ENCODE peak calls at places on chromosomes 12 and 14, in nine cellular contexts. A is uterus; R is AG08395; C is activated T-helper 9 cell treated with anti-CD3 and anti-CD28 coated beads, Interleukin-2, amount 50 U/mL, for 16 hours; S is T-helper 2 cell; I is NCI-H510A treated with DMSO at 0.1 percent for 48 hours; N is nucleus accumbens; D is fibroblast of gingiva; Y is heart left ventricle. U is an unnamed sample.

GRCh38 chr14:77063581-77064289 is 34.3 kb upstream of the CIPC start:
- DNase-seq in A (no peak), R (no peak), C (no peak), S (no peak), I (no peak), N (no peak), D (no peak), Y (no peak), U (no peak)

GRCh38 chr14:51780741-51781140 is 79.7 kb upstream of the GNG2 start:
- DNase-seq in A (no peak), R (peak; percentile 24), C (no peak), S (no peak), I (no peak), N (no peak), D (no peak), Y (no peak), U (no peak)

GRCh38 chr12:74537126-74537706 is 419 bp upstream of the ATXN7L3B start:
- DNase-seq in A (no peak), R (peak; percentile 47), C (no peak), S (no peak), I (peak; percentile 96), N (no peak), D (peak; percentile 54), Y (no peak), U (no peak)

GRCh38 chr12:96120359-96121100 is 73.6 kb upstream of the ELK3 start:
- DNase-seq in A (no peak), R (no peak), C (no peak), S (no peak), I (no peak), N (no peak), D (no peak), Y (peak; percentile 41), U (no peak)

GRCh38 chr12:108622425-108622824 is 11.3 kb downstream of the SELPLG start:
- DNase-seq in A (no peak), R (peak; percentile 47), C (no peak), S (no peak), I (peak; percentile 53), N (no peak), D (peak; percentile 53), Y (no peak), U (no peak)

GRCh38 chr14:73221945-73222344 is 15.4 kb upstream of the PAPLN start:
- DNase-seq in A (no peak), R (peak; percentile 48), C (no peak), S (no peak), I (no peak), N (no peak), D (no peak), Y (no peak), U (no peak)

GRCh38 chr14:51182166-51182565 is 57.9 kb upstream of the TMX1 start:
- DNase-seq in A (no peak), R (peak; percentile 40), C (no peak), S (no peak), I (no peak), N (no peak), D (peak; percentile 85), Y (no peak), U (no peak)

GRCh38 chr14:59631237-59631636 is 54.6 kb upstream of the CCDC175 start:
- DNase-seq in A (no peak), R (no peak), C (no peak), S (no peak), I (peak; percentile 31), N (no peak), D (no peak), Y (no peak), U (no peak)

GRCh38 chr14:58740584-58740983 is 102.8 kb downstream of the DACT1 start:
- DNase-seq in A (no peak), R (no peak), C (no peak), S (no peak), I (no peak), N (no peak), D (no peak), Y (no peak), U (no peak)

GRCh38 chr14:89473979-89474378 is 56.9 kb upstream of the FOXN3 start:
- DNase-seq in A (no peak), R (peak; percentile 22), C (no peak), S (no peak), I (no peak), N (no peak), D (no peak), Y (no peak), U (no peak)

GRCh38 chr14:99230271-99231141 is 41.5 kb downstream of the BCL11B start:
- DNase-seq in A (no peak), R (peak; percentile 47), C (peak; percentile 75), S (peak; percentile 66), I (no peak), N (no peak), D (no peak), Y (no peak), U (no peak)

GRCh38 chr12:83573676-83574075 is 887.0 kb downstream of the TMTC2 start:
- DNase-seq in A (no peak), R (peak; percentile 42), C (no peak), S (no peak), I (no peak), N (no peak), D (peak; percentile 66), Y (no peak), U (no peak)

GRCh38 chr12:89306827-89307498 is 45.3 kb downstream of the DUSP6 start:
- DNase-seq in A (no peak), R (no peak), C (no peak), S (no peak), I (no peak), N (no peak), D (no peak), Y (no peak), U (no peak)

GRCh38 chr12:49098703-49099102 is 4.1 kb upstream of the DHH start:
- DNase-seq in A (no peak), R (no peak), C (no peak), S (no peak), I (no peak), N (no peak), D (no peak), Y (no peak), U (no peak)

GRCh38 chr14:20617138-20618003 is 24.1 kb downstream of the OR6S1 start:
- DNase-seq in A (no peak), R (no peak), C (no peak), S (no peak), I (no peak), N (no peak), D (no peak), Y (no peak), U (no peak)

GRCh38 chr14:80770114-80770917 is 171.2 kb downstream of the CEP128 start:
- DNase-seq in A (no peak), R (no peak), C (no peak), S (no peak), I (no peak), N (no peak), D (peak; percentile 26), Y (no peak), U (no peak)

GRCh38 chr12:65016881-65017650 is 104.0 kb downstream of the WIF1 start:
- DNase-seq in A (no peak), R (no peak), C (no peak), S (no peak), I (no peak), N (no peak), D (no peak), Y (no peak), U (no peak)

GRCh38 chr14:37036669-37037341 is 135.6 kb downstream of the SLC25A21 start:
- DNase-seq in A (no peak), R (peak; percentile 6), C (no peak), S (no peak), I (no peak), N (no peak), D (peak; percentile 34), Y (no peak), U (no peak)

GRCh38 chr12:78034025-78034424 is 203.3 kb downstream of the NAV3 start:
- DNase-seq in A (peak; percentile 26), R (peak; percentile 47), C (no peak), S (no peak), I (no peak), N (no peak), D (peak; percentile 85), Y (no peak), U (no peak)

GRCh38 chr14:74891870-74892269 is 10.2 kb downstream of the DLST start:
- DNase-seq in A (no peak), R (no peak), C (no peak), S (no peak), I (no peak), N (no peak), D (peak; percentile 60), Y (no peak), U (no peak)

GRCh38 chr12:114917307-114917706 is 233.3 kb upstream of the TBX3 start:
- DNase-seq in A (no peak), R (no peak), C (no peak), S (no peak), I (no peak), N (no peak), D (no peak), Y (no peak), U (no peak)

GRCh38 chr12:108653082-108653516 is 19.4 kb upstream of the SELPLG start:
- DNase-seq in A (no peak), R (no peak), C (no peak), S (no peak), I (peak; percentile 84), N (no peak), D (no peak), Y (no peak), U (no peak)

GRCh38 chr12:45615268-45615667 is 114.2 kb upstream of the ARID2 start:
- DNase-seq in A (no peak), R (peak; percentile 65), C (no peak), S (no peak), I (peak; percentile 68), N (no peak), D (peak; percentile 67), Y (no peak), U (no peak)

GRCh38 chr12:98345308-98345876 is 170.0 kb upstream of the TMPO start:
- DNase-seq in A (no peak), R (no peak), C (no peak), S (no peak), I (no peak), N (no peak), D (no peak), Y (no peak), U (no peak)

GRCh38 chr14:60276347-60276746 is 27.3 kb downstream of the PPM1A start:
- DNase-seq in A (no peak), R (no peak), C (no peak), S (no peak), I (no peak), N (no peak), D (peak; percentile 80), Y (no peak), U (no peak)

GRCh38 chr14:88825078-88825458 is 617 bp downstream of the TTC8 start:
- DNase-seq in A (no peak), R (no peak), C (no peak), S (no peak), I (peak; percentile 26), N (no peak), D (no peak), Y (no peak), U (no peak)

GRCh38 chr14:23951590-23952143 is 1.9 kb upstream of the DHRS4 start:
- DNase-seq in A (no peak), R (no peak), C (no peak), S (no peak), I (no peak), N (no peak), D (no peak), Y (no peak), U (no peak)

GRCh38 chr12:22100952-22101748 is 55.1 kb downstream of the CMAS start:
- DNase-seq in A (peak; percentile 38), R (peak; percentile 18), C (peak; percentile 9), S (no peak), I (no peak), N (no peak), D (peak; percentile 69), Y (no peak), U (no peak)

U was measured in sciatic nerve.